ENCODE peak calls at places on chromosomes 5 and 9, in seven cellular contexts. One of them, this sample, is unnamed.

GRCh38 chr5:67238191-67238590 is 41.6 kb upstream of the CD180 start:
- DNase-seq in A549: no peak
- DNase-seq in transverse colon: no peak
- DNase-seq in ovary: no peak
- DNase-seq in tibial nerve: no peak
- DNase-seq in SK-N-SH: no peak
- DNase-seq in GM12878: no peak
- DNase-seq in this sample: peak; percentile 83

GRCh38 chr9:86637515-86637914 is 283.3 kb upstream of the TUT7 start:
- DNase-seq in tibial nerve: no peak
- DNase-seq in ovary: peak; percentile 78
- DNase-seq in transverse colon: no peak
- DNase-seq in SK-N-SH: peak; percentile 45
- DNase-seq in A549: no peak
- DNase-seq in GM12878: no peak
- DNase-seq in this sample: no peak

GRCh38 chr5:35202319-35203111 is 27.8 kb downstream of the PRLR start:
- DNase-seq in transverse colon: peak; percentile 51
- DNase-seq in A549: peak; percentile 42
- DNase-seq in tibial nerve: peak; percentile 70
- DNase-seq in SK-N-SH: peak; percentile 51
- DNase-seq in GM12878: no peak
- DNase-seq in ovary: no peak
- DNase-seq in this sample: no peak

GRCh38 chr5:140481758-140482157 is 65.7 kb upstream of the EIF4EBP3 start:
- DNase-seq in GM12878: no peak
- DNase-seq in tibial nerve: no peak
- DNase-seq in A549: no peak
- DNase-seq in transverse colon: no peak
- DNase-seq in ovary: no peak
- DNase-seq in SK-N-SH: no peak
- DNase-seq in this sample: no peak

GRCh38 chr5:124951676-124952075 is 205.2 kb upstream of the ZNF608 start:
- DNase-seq in SK-N-SH: no peak
- DNase-seq in ovary: no peak
- DNase-seq in tibial nerve: no peak
- DNase-seq in GM12878: peak; percentile 53
- DNase-seq in A549: no peak
- DNase-seq in transverse colon: peak; percentile 11
- DNase-seq in this sample: no peak

GRCh38 chr9:128911529-128912035 is 9.2 kb upstream of the PHYHD1 start:
- DNase-seq in GM12878: no peak
- DNase-seq in transverse colon: no peak
- DNase-seq in ovary: no peak
- DNase-seq in A549: peak; percentile 36
- DNase-seq in tibial nerve: no peak
- DNase-seq in SK-N-SH: no peak
- DNase-seq in this sample: peak; percentile 83

GRCh38 chr5:108503986-108504385 is 122.1 kb upstream of the FBXL17 start:
- DNase-seq in ovary: no peak
- DNase-seq in GM12878: no peak
- DNase-seq in transverse colon: no peak
- DNase-seq in tibial nerve: no peak
- DNase-seq in A549: no peak
- DNase-seq in SK-N-SH: no peak
- DNase-seq in this sample: no peak

GRCh38 chr5:18740301-18740700 is 1106.0 kb downstream of the TAF11L14 start:
- DNase-seq in tibial nerve: no peak
- DNase-seq in GM12878: no peak
- DNase-seq in transverse colon: no peak
- DNase-seq in A549: no peak
- DNase-seq in ovary: no peak
- DNase-seq in SK-N-SH: no peak
- DNase-seq in this sample: no peak

GRCh38 chr9:114169029-114169939 is 13.9 kb downstream of the COL27A1 start:
- DNase-seq in tibial nerve: no peak
- DNase-seq in ovary: peak; percentile 63
- DNase-seq in transverse colon: no peak
- DNase-seq in A549: no peak
- DNase-seq in SK-N-SH: no peak
- DNase-seq in GM12878: no peak
- DNase-seq in this sample: no peak

GRCh38 chr5:126913316-126913715 is 117.0 kb downstream of the MARCHF3 start:
- DNase-seq in transverse colon: no peak
- DNase-seq in ovary: no peak
- DNase-seq in tibial nerve: no peak
- DNase-seq in GM12878: no peak
- DNase-seq in SK-N-SH: no peak
- DNase-seq in A549: no peak
- DNase-seq in this sample: no peak

GRCh38 chr5:154850255-154851062 is at the start of gene FAXDC2:
- DNase-seq in SK-N-SH: peak; percentile 53
- DNase-seq in transverse colon: peak; percentile 48
- DNase-seq in ovary: peak; percentile 84
- DNase-seq in A549: no peak
- DNase-seq in tibial nerve: peak; percentile 85
- DNase-seq in GM12878: no peak
- DNase-seq in this sample: peak; percentile 93

GRCh38 chr9:89430995-89431394 is 66.9 kb downstream of the SEMA4D start:
- DNase-seq in A549: no peak
- DNase-seq in transverse colon: peak; percentile 79
- DNase-seq in ovary: no peak
- DNase-seq in GM12878: no peak
- DNase-seq in tibial nerve: no peak
- DNase-seq in SK-N-SH: no peak
- DNase-seq in this sample: no peak

GRCh38 chr9:2346277-2346913 is 275.2 kb upstream of the VLDLR start:
- DNase-seq in ovary: no peak
- DNase-seq in GM12878: no peak
- DNase-seq in A549: no peak
- DNase-seq in transverse colon: no peak
- DNase-seq in SK-N-SH: no peak
- DNase-seq in tibial nerve: no peak
- DNase-seq in this sample: no peak

GRCh38 chr5:125411163-125412050 is 665.0 kb upstream of the ZNF608 start:
- DNase-seq in GM12878: peak; percentile 50
- DNase-seq in SK-N-SH: no peak
- DNase-seq in A549: no peak
- DNase-seq in ovary: no peak
- DNase-seq in transverse colon: peak; percentile 33
- DNase-seq in tibial nerve: no peak
- DNase-seq in this sample: peak; percentile 59

GRCh38 chr9:34190996-34191892 is 12.4 kb downstream of the UBAP1 start:
- DNase-seq in transverse colon: no peak
- DNase-seq in GM12878: no peak
- DNase-seq in SK-N-SH: no peak
- DNase-seq in A549: peak; percentile 30
- DNase-seq in tibial nerve: no peak
- DNase-seq in ovary: no peak
- DNase-seq in this sample: no peak

GRCh38 chr5:147037517-147038205 is 159.1 kb upstream of the PPP2R2B start:
- DNase-seq in GM12878: no peak
- DNase-seq in tibial nerve: no peak
- DNase-seq in ovary: no peak
- DNase-seq in transverse colon: no peak
- DNase-seq in SK-N-SH: no peak
- DNase-seq in A549: no peak
- DNase-seq in this sample: no peak

GRCh38 chr5:154647760-154648143 is 107.4 kb upstream of the LARP1 start:
- DNase-seq in transverse colon: no peak
- DNase-seq in tibial nerve: no peak
- DNase-seq in ovary: no peak
- DNase-seq in A549: no peak
- DNase-seq in SK-N-SH: no peak
- DNase-seq in GM12878: no peak
- DNase-seq in this sample: no peak

GRCh38 chr9:96062051-96062450 is 186.6 kb downstream of the ERCC6L2 start:
- DNase-seq in tibial nerve: no peak
- DNase-seq in transverse colon: no peak
- DNase-seq in GM12878: no peak
- DNase-seq in A549: no peak
- DNase-seq in SK-N-SH: no peak
- DNase-seq in ovary: no peak
- DNase-seq in this sample: no peak

GRCh38 chr5:162485666-162486292 is 418.2 kb downstream of the GABRG2 start:
- DNase-seq in transverse colon: no peak
- DNase-seq in GM12878: no peak
- DNase-seq in tibial nerve: no peak
- DNase-seq in SK-N-SH: peak; percentile 6
- DNase-seq in A549: no peak
- DNase-seq in ovary: no peak
- DNase-seq in this sample: no peak

GRCh38 chr5:124963236-124963929 is 216.9 kb upstream of the ZNF608 start:
- DNase-seq in A549: no peak
- DNase-seq in ovary: peak; percentile 36
- DNase-seq in tibial nerve: no peak
- DNase-seq in SK-N-SH: no peak
- DNase-seq in transverse colon: no peak
- DNase-seq in GM12878: no peak
- DNase-seq in this sample: no peak

GRCh38 chr5:112070022-112070421 is 313.0 kb upstream of the NREP start:
- DNase-seq in transverse colon: no peak
- DNase-seq in GM12878: no peak
- DNase-seq in A549: no peak
- DNase-seq in tibial nerve: no peak
- DNase-seq in ovary: no peak
- DNase-seq in SK-N-SH: peak; percentile 4
- DNase-seq in this sample: no peak

GRCh38 chr5:172932313-172933017 is 26.8 kb upstream of the RPL26L1 start:
- DNase-seq in ovary: peak; percentile 84
- DNase-seq in transverse colon: peak; percentile 77
- DNase-seq in SK-N-SH: peak; percentile 86
- DNase-seq in GM12878: no peak
- DNase-seq in A549: peak; percentile 76
- DNase-seq in tibial nerve: peak; percentile 55
- DNase-seq in this sample: peak; percentile 91

GRCh38 chr5:174056064-174056842 is 10.7 kb downstream of the NSG2 start:
- DNase-seq in transverse colon: no peak
- DNase-seq in A549: no peak
- DNase-seq in tibial nerve: no peak
- DNase-seq in SK-N-SH: no peak
- DNase-seq in ovary: no peak
- DNase-seq in GM12878: no peak
- DNase-seq in this sample: no peak

GRCh38 chr9:37380570-37380969 is 41.9 kb upstream of the GRHPR start:
- DNase-seq in SK-N-SH: no peak
- DNase-seq in GM12878: no peak
- DNase-seq in ovary: no peak
- DNase-seq in A549: no peak
- DNase-seq in tibial nerve: no peak
- DNase-seq in transverse colon: no peak
- DNase-seq in this sample: no peak

GRCh38 chr5:132387649-132388117 is 18.2 kb downstream of the SLC22A5 start:
- DNase-seq in A549: peak; percentile 93
- DNase-seq in ovary: peak; percentile 63
- DNase-seq in GM12878: no peak
- DNase-seq in transverse colon: peak; percentile 73
- DNase-seq in SK-N-SH: peak; percentile 21
- DNase-seq in tibial nerve: peak; percentile 75
- DNase-seq in this sample: peak; percentile 91
- TF ChIP-seq EP300 in A549: no peak
- TF ChIP-seq EP300 in ovary: no peak
- TF ChIP-seq EP300 in GM12878: no peak
- TF ChIP-seq EP300 in transverse colon: peak; percentile 81
- TF ChIP-seq EP300 in SK-N-SH: peak; percentile 45
- TF ChIP-seq EP300 in tibial nerve: peak; percentile 80
- TF ChIP-seq EP300 in this sample: peak; percentile 94

DNA sequence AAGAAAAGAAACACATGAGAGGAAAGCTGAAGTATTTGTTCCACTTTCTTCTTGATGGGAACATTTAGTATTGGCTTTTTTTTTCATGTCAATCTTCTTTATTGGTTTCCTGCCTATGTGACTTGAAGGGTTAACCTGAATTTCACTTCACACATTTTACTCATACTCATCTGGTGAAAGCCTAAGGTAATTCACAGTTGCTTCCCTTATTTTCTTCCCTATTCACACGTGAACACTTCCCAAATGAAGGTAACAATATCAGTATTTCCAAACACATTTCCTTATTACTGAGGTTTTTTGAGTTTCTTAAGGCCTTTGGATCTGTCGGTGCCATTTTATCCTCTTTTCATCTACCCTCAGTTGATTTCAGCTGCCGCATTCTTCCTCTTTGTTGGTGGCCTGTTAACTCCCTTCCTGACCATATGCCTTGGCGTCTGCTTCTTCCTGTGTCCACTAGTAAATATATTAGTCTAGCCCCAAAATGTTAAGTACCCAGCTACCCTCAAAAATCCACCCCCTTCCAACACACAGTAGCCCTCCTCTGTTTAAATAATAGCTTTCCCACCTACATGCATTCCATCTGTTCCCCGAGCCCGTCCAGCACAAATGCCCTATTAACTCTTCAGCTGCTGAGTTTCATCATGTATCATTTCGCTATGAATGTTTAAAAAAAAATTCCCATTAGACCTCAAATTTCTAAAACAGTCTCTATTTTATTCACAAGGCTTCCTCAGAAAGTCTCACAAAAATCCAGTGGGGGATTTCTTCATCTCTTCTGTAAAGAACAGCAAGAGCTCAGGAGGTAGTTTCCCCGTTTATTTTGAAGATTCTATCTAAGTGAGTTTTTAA is 97.3 kb downstream of the USP20 start:
- DNase-seq in transverse colon: no peak
- DNase-seq in SK-N-SH: peak; percentile 8
- DNase-seq in tibial nerve: peak; percentile 39
- DNase-seq in GM12878: peak; percentile 47
- DNase-seq in A549: no peak
- DNase-seq in ovary: no peak
- DNase-seq in this sample: no peak
- H3K4me1 ChIP-seq in transverse colon: peaks cover 47% of the 10 kb centered on the region
- H3K4me1 ChIP-seq in SK-N-SH: peaks cover 17% of the 10 kb centered on the region
- H3K4me1 ChIP-seq in tibial nerve: no peaks in the 10 kb centered on the region
- H3K4me1 ChIP-seq in GM12878: peaks cover 46% of the 10 kb centered on the region
- H3K4me1 ChIP-seq in A549: no peaks in the 10 kb centered on the region
- H3K4me1 ChIP-seq in ovary: peaks cover 8% of the 10 kb centered on the region
- H3K4me1 ChIP-seq in this sample: peaks cover 67% of the 10 kb centered on the region

DNA sequence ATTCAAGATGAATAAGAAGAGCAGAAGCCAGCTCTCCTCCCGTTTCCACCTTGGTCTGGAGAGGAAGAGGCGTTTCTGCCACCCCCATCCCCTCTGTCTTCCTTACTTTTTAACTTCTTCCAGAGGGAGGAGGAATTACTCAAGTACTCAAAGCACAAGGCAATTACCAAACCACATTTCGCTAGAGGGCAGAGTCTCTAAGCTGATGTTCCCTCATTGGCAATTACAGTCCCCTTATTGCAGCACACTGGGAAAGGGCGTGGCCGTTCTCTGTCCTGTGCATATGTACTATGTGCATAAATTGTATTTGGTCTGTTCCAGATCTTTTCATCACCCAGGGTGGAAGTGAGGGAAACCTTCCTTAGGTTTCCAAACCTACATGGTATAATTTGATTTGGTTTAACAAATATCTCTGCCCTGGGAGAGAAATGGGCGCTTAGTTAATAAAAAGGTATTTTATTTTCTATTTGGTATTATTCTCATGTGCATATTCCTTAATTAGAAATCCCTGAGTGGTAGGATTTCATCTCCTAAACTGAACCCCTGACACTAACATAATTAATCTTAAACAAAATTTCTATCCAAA is 29.8 kb upstream of the ALDOB start:
- DNase-seq in transverse colon: peak; percentile 84
- DNase-seq in SK-N-SH: no peak
- DNase-seq in ovary: no peak
- DNase-seq in A549: peak; percentile 36
- DNase-seq in GM12878: no peak
- DNase-seq in tibial nerve: peak; percentile 44
- DNase-seq in this sample: no peak
- TF ChIP-seq EP300 in transverse colon: no peak
- TF ChIP-seq EP300 in SK-N-SH: no peak
- TF ChIP-seq EP300 in ovary: no peak
- TF ChIP-seq EP300 in A549: no peak
- TF ChIP-seq EP300 in GM12878: no peak
- TF ChIP-seq EP300 in tibial nerve: peak; percentile 16
- TF ChIP-seq EP300 in this sample: no peak

GRCh38 chr5:102778478-102778877 is 23.4 kb downstream of the PAM start:
- DNase-seq in transverse colon: no peak
- DNase-seq in A549: no peak
- DNase-seq in tibial nerve: no peak
- DNase-seq in GM12878: no peak
- DNase-seq in SK-N-SH: no peak
- DNase-seq in ovary: no peak
- DNase-seq in this sample: no peak
- H3K4me1 ChIP-seq in transverse colon: peaks cover 18% of the 10 kb centered on the region
- H3K4me1 ChIP-seq in A549: no peaks in the 10 kb centered on the region
- H3K4me1 ChIP-seq in tibial nerve: no peaks in the 10 kb centered on the region
- H3K4me1 ChIP-seq in GM12878: peaks cover 5% of the 10 kb centered on the region
- H3K4me1 ChIP-seq in SK-N-SH: peaks cover 5% of the 10 kb centered on the region
- H3K4me1 ChIP-seq in ovary: peaks cover 4% of the 10 kb centered on the region
- H3K4me1 ChIP-seq in this sample: peaks cover 53% of the 10 kb centered on the region

This sample was measured in sigmoid colon.